ENCODE peak calls at places on chromosome 5, in eight cellular contexts. H, J, D, Z, C, I, W and F are unnamed samples.

GRCh38 chr5:78809444-78809843 is 160.9 kb upstream of the LHFPL2 start:
- DNase-seq in C (no peak), Z (no peak), I (no peak), D (no peak), J (no peak), H (no peak), W (no peak), F (no peak)

GRCh38 chr5:126851441-126852103 is 74.6 kb downstream of the LMNB1 start:
- DNase-seq in C (no peak), H (no peak), I (no peak), W (no peak), D (no peak), J (peak), Z (no peak), F (peak)

GRCh38 chr5:168936511-168936910 is 357.3 kb upstream of the PANK3 start:
- DNase-seq in H (no peak), J (no peak), C (no peak), Z (no peak), I (no peak), W (no peak), D (no peak), F (no peak)

GRCh38 chr5:67010684-67011409 is 185.8 kb downstream of the CD180 start:
- DNase-seq in C (peak), H (no peak), D (no peak), I (peak), Z (peak), J (peak), W (no peak), F (no peak)

GRCh38 chr5:7392401-7393024 is 3.4 kb upstream of the ADCY2 start:
- DNase-seq in I (peak), W (peak), D (no peak), C (peak), Z (peak), J (peak), H (no peak), F (peak)

GRCh38 chr5:135857630-135858311 is 23.3 kb downstream of the SLC25A48 start:
- DNase-seq in J (no peak), H (no peak), W (no peak), Z (no peak), D (no peak), C (no peak), I (no peak), F (peak)

GRCh38 chr5:144356489-144356888 is 185.8 kb downstream of the KCTD16 start:
- DNase-seq in Z (no peak), J (no peak), I (no peak), D (no peak), W (no peak), H (no peak), C (no peak), F (no peak)

GRCh38 chr5:143554194-143554717 is 150.8 kb upstream of the NR3C1 start:
- DNase-seq in W (peak), H (no peak), C (no peak), J (peak), Z (peak), D (no peak), I (peak), F (no peak)

GRCh38 chr5:131999991-132000490 is 11.4 kb downstream of the ACSL6 start:
- DNase-seq in Z (no peak), W (no peak), I (no peak), C (no peak), H (no peak), J (no peak), D (no peak), F (no peak)

GRCh38 chr5:145988993-145989392 is 52.6 kb downstream of the SH3RF2 start:
- DNase-seq in W (no peak), Z (no peak), I (no peak), D (no peak), C (no peak), J (no peak), H (no peak), F (no peak)

GRCh38 chr5:121968910-121969607 is 7.3 kb downstream of the SRFBP1 start:
- DNase-seq in D (no peak), Z (peak), C (no peak), J (peak), W (peak), H (no peak), I (peak), F (no peak)

GRCh38 chr5:165209101-165209727 is 1703.8 kb downstream of the MAT2B start:
- DNase-seq in W (no peak), C (peak), D (no peak), I (peak), H (no peak), Z (peak), J (peak), F (no peak)

GRCh38 chr5:180592176-180592575 is 877 bp upstream of the SCGB3A1 start:
- DNase-seq in D (no peak), Z (no peak), W (no peak), I (no peak), C (no peak), H (no peak), J (no peak), F (no peak)

GRCh38 chr5:128770907-128771306 is 194.4 kb upstream of the SLC27A6 start:
- DNase-seq in D (no peak), C (no peak), H (no peak), I (no peak), W (no peak), Z (no peak), J (no peak), F (no peak)

GRCh38 chr5:171425596-171426244 is 6.3 kb downstream of the FGF18 start:
- DNase-seq in W (no peak), D (no peak), C (no peak), Z (no peak), I (no peak), J (no peak), H (no peak), F (peak)

GRCh38 chr5:56070795-56071539 is 76.2 kb upstream of the IL6ST start:
- DNase-seq in I (peak), C (no peak), H (no peak), Z (no peak), J (no peak), W (no peak), D (no peak), F (no peak)

GRCh38 chr5:97525780-97526179 is 342.7 kb upstream of the RIOK2 start:
- DNase-seq in Z (no peak), I (no peak), W (no peak), D (no peak), J (no peak), C (no peak), H (no peak), F (no peak)

DNA sequence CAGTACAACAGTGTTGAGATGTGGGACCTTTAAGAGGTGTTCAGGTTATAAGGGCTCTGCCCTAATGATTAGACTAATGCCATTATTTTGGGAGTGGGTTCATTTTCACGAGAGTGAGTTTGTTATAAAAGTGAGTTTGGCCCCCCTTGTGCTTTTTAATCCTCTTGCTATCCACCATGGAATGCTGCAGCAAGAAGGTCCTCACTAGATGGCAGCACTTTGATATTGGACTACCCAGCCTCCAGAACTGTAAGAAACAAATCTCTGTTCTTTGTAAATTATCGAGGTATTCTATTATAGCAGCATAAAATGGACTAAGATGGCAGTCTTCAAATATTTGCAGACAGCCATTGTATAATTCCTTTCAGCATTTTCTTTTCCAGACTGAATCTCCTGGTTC is 212.4 kb downstream of the LRRC70 start:
- DNase-seq in Z (no peak), I (peak), D (peak), C (no peak), H (no peak), J (peak), W (no peak), F (no peak)
- TF ChIP-seq CTCF in Z (peak), I (peak), D (peak), C (peak), H (peak), J (peak), W (peak), F (peak)

DNA sequence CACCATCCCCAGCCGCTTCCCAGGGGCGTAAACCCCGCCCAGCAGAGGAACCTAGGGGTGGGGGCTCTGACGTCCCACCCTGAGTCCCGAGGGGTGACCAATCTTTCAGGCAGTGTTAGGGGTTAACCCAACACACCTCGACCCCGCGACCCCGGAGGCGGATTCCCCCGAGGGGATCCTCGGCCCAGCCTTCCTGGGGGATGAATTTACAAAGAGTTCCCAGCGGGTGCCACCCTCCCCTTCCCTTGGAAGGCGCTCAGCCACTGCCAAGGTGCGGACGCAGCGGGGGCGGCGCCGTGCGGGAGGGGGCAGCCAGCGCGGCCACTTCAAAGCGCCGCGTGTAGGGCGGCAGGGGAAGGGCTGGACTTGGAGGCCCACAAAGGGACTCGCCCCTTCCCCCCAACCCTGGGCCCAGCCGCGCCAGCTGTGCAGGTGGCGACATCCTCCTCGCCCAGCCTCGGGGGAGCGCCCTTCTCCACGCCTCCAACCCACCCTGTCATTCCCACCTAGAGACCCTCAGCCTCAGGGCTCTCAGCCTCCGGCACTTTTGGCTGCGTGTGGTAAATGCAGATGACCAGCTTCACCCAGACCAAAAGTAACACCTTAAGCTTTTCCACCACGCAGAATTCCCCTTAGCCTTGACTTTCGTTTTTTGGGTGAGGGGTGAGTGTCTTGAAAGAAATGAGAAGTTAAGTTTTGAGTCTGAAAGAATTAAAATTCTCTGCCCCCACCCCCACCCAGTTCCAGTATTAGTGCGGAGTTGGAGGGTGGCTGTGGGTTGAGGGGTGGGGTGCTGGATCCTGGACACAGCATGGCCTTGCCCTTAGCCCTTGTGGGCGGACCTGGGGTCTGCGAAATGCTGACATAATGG is 43.3 kb upstream of the TCF7 start:
- DNase-seq in J (peak), W (no peak), H (no peak), I (no peak), Z (no peak), D (no peak), C (peak), F (peak)
- TF ChIP-seq CTCF in J (no peak), W (no peak), H (no peak), I (no peak), Z (no peak), D (no peak), C (no peak), F (peak)

GRCh38 chr5:120740989-120741388 is 276.9 kb downstream of the PRR16 start:
- DNase-seq in W (no peak), I (no peak), D (no peak), Z (no peak), H (no peak), C (no peak), J (no peak), F (no peak)

GRCh38 chr5:120734033-120734432 is 269.9 kb downstream of the PRR16 start:
- DNase-seq in I (peak), Z (no peak), J (no peak), H (no peak), D (peak), C (peak), W (no peak), F (peak)

GRCh38 chr5:120738568-120738967 is 274.5 kb downstream of the PRR16 start:
- DNase-seq in D (no peak), C (no peak), W (no peak), I (no peak), J (no peak), Z (no peak), H (no peak), F (no peak)

GRCh38 chr5:120730214-120730613 is 266.1 kb downstream of the PRR16 start:
- DNase-seq in W (no peak), J (no peak), I (no peak), H (no peak), Z (no peak), C (no peak), D (no peak), F (no peak)

GRCh38 chr5:120735076-120735475 is 271.0 kb downstream of the PRR16 start:
- DNase-seq in W (no peak), H (no peak), J (no peak), D (no peak), I (peak), Z (no peak), C (no peak), F (no peak)
- TF ChIP-seq CTCF in W (no peak), H (no peak), J (no peak), D (peak), I (peak), Z (no peak), C (no peak), F (peak)

GRCh38 chr5:149429839-149430721 is 51.0 kb upstream of the IL17B start:
- DNase-seq in D (peak), W (no peak), I (no peak), Z (no peak), H (peak), J (peak), C (no peak), F (peak)
- TF ChIP-seq CTCF in D (peak), W (peak), I (peak), Z (no peak), H (peak), J (peak), C (no peak), F (peak)